ENCODE peak calls at places on chromosomes 2 and 18, in four cellular contexts. One of them, this sample, is unnamed.

GRCh38 chr2:176129013-176129796 is at the start of gene HOXD8:
- DNase-seq in mammary epithelial cell: no peak
- DNase-seq in activated B cell treated with CpG ODN at 0.5 μM for 24 hours: no peak
- DNase-seq in EL: peak
- DNase-seq in this sample: no peak

GRCh38 chr2:9423922-9424272 is 443 bp downstream of the CPSF3 start:
- DNase-seq in mammary epithelial cell: no peak
- DNase-seq in activated B cell treated with CpG ODN at 0.5 μM for 24 hours: no peak
- DNase-seq in EL: peak
- DNase-seq in this sample: no peak

GRCh38 chr2:46451131-46451711 is 28.1 kb upstream of the TMEM247 start:
- DNase-seq in mammary epithelial cell: peak
- DNase-seq in activated B cell treated with CpG ODN at 0.5 μM for 24 hours: no peak
- DNase-seq in EL: no peak
- DNase-seq in this sample: no peak

GRCh38 chr2:11676640-11677039 is 6.6 kb upstream of the NTSR2 start:
- DNase-seq in mammary epithelial cell: no peak
- DNase-seq in activated B cell treated with CpG ODN at 0.5 μM for 24 hours: no peak
- DNase-seq in EL: no peak
- DNase-seq in this sample: no peak

GRCh38 chr2:26483957-26484565 is 6.1 kb upstream of the OTOF start:
- DNase-seq in mammary epithelial cell: no peak
- DNase-seq in activated B cell treated with CpG ODN at 0.5 μM for 24 hours: no peak
- DNase-seq in EL: no peak
- DNase-seq in this sample: no peak

GRCh38 chr18:26894006-26894405 is 28.5 kb upstream of the AQP4 start:
- DNase-seq in mammary epithelial cell: no peak
- DNase-seq in activated B cell treated with CpG ODN at 0.5 μM for 24 hours: no peak
- DNase-seq in EL: no peak
- DNase-seq in this sample: no peak

GRCh38 chr2:228433706-228434105 is 252.2 kb upstream of the SPHKAP start:
- DNase-seq in mammary epithelial cell: no peak
- DNase-seq in activated B cell treated with CpG ODN at 0.5 μM for 24 hours: no peak
- DNase-seq in EL: no peak
- DNase-seq in this sample: no peak

GRCh38 chr2:59236723-59237122 is 995.6 kb upstream of the FANCL start:
- DNase-seq in mammary epithelial cell: peak
- DNase-seq in activated B cell treated with CpG ODN at 0.5 μM for 24 hours: no peak
- DNase-seq in EL: no peak
- DNase-seq in this sample: no peak

GRCh38 chr2:218267259-218267658 is 2.7 kb downstream of the AAMP start:
- DNase-seq in mammary epithelial cell: no peak
- DNase-seq in activated B cell treated with CpG ODN at 0.5 μM for 24 hours: no peak
- DNase-seq in EL: no peak
- DNase-seq in this sample: no peak

GRCh38 chr2:159571540-159572260 is 44.6 kb downstream of the BAZ2B start:
- DNase-seq in mammary epithelial cell: peak
- DNase-seq in activated B cell treated with CpG ODN at 0.5 μM for 24 hours: no peak
- DNase-seq in EL: no peak
- DNase-seq in this sample: no peak

GRCh38 chr2:16408331-16409005 is 257.2 kb downstream of the CYRIA start:
- DNase-seq in mammary epithelial cell: no peak
- DNase-seq in activated B cell treated with CpG ODN at 0.5 μM for 24 hours: no peak
- DNase-seq in EL: no peak
- DNase-seq in this sample: no peak

This sample was measured in GM10248.